ENCODE peak calls at places on chromosomes 13 and 19, in six cellular contexts. One of them, this sample, is unnamed.

GRCh38 chr19:38932425-38933179 is 1.9 kb downstream of the MRPS12 start:
- DNase-seq in AG20443: peak
- DNase-seq in activated naive CD4-positive, alpha-beta T cell treated with Interleukin-2 at 50 U/mL for 16 hours: peak
- DNase-seq in breast epithelium: no peak
- DNase-seq in hepatic stellate cell: no peak
- DNase-seq in dermis blood vessel endothelial cell: peak
- DNase-seq in this sample: no peak

GRCh38 chr13:38685974-38686571 is 804 bp upstream of the FREM2 start:
- DNase-seq in AG20443: no peak
- DNase-seq in activated naive CD4-positive, alpha-beta T cell treated with Interleukin-2 at 50 U/mL for 16 hours: no peak
- DNase-seq in breast epithelium: no peak
- DNase-seq in hepatic stellate cell: no peak
- DNase-seq in dermis blood vessel endothelial cell: no peak
- DNase-seq in this sample: no peak

GRCh38 chr19:10776900-10777650 is 58.9 kb downstream of the TMED1 start:
- DNase-seq in AG20443: no peak
- DNase-seq in activated naive CD4-positive, alpha-beta T cell treated with Interleukin-2 at 50 U/mL for 16 hours: no peak
- DNase-seq in breast epithelium: no peak
- DNase-seq in hepatic stellate cell: no peak
- DNase-seq in dermis blood vessel endothelial cell: no peak
- DNase-seq in this sample: no peak

GRCh38 chr19:38735257-38735686 is 9.0 kb downstream of the CAPN12 start:
- DNase-seq in AG20443: no peak
- DNase-seq in activated naive CD4-positive, alpha-beta T cell treated with Interleukin-2 at 50 U/mL for 16 hours: peak
- DNase-seq in breast epithelium: peak
- DNase-seq in hepatic stellate cell: no peak
- DNase-seq in dermis blood vessel endothelial cell: no peak
- DNase-seq in this sample: no peak

GRCh38 chr13:76637651-76638111 is 248.5 kb downstream of the KCTD12 start:
- DNase-seq in AG20443: peak
- DNase-seq in activated naive CD4-positive, alpha-beta T cell treated with Interleukin-2 at 50 U/mL for 16 hours: no peak
- DNase-seq in breast epithelium: no peak
- DNase-seq in hepatic stellate cell: no peak
- DNase-seq in dermis blood vessel endothelial cell: peak
- DNase-seq in this sample: no peak

GRCh38 chr13:40385858-40386180 is 280.6 kb downstream of the FOXO1 start:
- DNase-seq in AG20443: no peak
- DNase-seq in activated naive CD4-positive, alpha-beta T cell treated with Interleukin-2 at 50 U/mL for 16 hours: no peak
- DNase-seq in breast epithelium: no peak
- DNase-seq in hepatic stellate cell: no peak
- DNase-seq in dermis blood vessel endothelial cell: no peak
- DNase-seq in this sample: no peak

GRCh38 chr13:94464771-94465170 is 14.7 kb downstream of the DCT start:
- DNase-seq in AG20443: no peak
- DNase-seq in activated naive CD4-positive, alpha-beta T cell treated with Interleukin-2 at 50 U/mL for 16 hours: peak
- DNase-seq in breast epithelium: no peak
- DNase-seq in hepatic stellate cell: no peak
- DNase-seq in dermis blood vessel endothelial cell: no peak
- DNase-seq in this sample: no peak

GRCh38 chr19:4534836-4535658 is at the start of gene PLIN5:
- DNase-seq in AG20443: peak
- DNase-seq in activated naive CD4-positive, alpha-beta T cell treated with Interleukin-2 at 50 U/mL for 16 hours: peak
- DNase-seq in breast epithelium: peak
- DNase-seq in hepatic stellate cell: peak
- DNase-seq in dermis blood vessel endothelial cell: peak
- DNase-seq in this sample: no peak

GRCh38 chr19:4009990-4010807 is 2.7 kb downstream of the PIAS4 start:
- DNase-seq in AG20443: peak
- DNase-seq in activated naive CD4-positive, alpha-beta T cell treated with Interleukin-2 at 50 U/mL for 16 hours: no peak
- DNase-seq in breast epithelium: no peak
- DNase-seq in hepatic stellate cell: no peak
- DNase-seq in dermis blood vessel endothelial cell: no peak
- DNase-seq in this sample: no peak

GRCh38 chr13:34108396-34108795 is 290.4 kb downstream of the RFC3 start:
- DNase-seq in AG20443: no peak
- DNase-seq in activated naive CD4-positive, alpha-beta T cell treated with Interleukin-2 at 50 U/mL for 16 hours: no peak
- DNase-seq in breast epithelium: no peak
- DNase-seq in hepatic stellate cell: no peak
- DNase-seq in dermis blood vessel endothelial cell: no peak
- DNase-seq in this sample: no peak

GRCh38 chr19:7902796-7903243 is 857 bp upstream of the MAP2K7 start:
- DNase-seq in AG20443: no peak
- DNase-seq in activated naive CD4-positive, alpha-beta T cell treated with Interleukin-2 at 50 U/mL for 16 hours: no peak
- DNase-seq in breast epithelium: no peak
- DNase-seq in hepatic stellate cell: no peak
- DNase-seq in dermis blood vessel endothelial cell: no peak
- DNase-seq in this sample: no peak

GRCh38 chr19:4374451-4375163 is 25.7 kb downstream of the SH3GL1 start:
- DNase-seq in AG20443: peak
- DNase-seq in activated naive CD4-positive, alpha-beta T cell treated with Interleukin-2 at 50 U/mL for 16 hours: no peak
- DNase-seq in breast epithelium: no peak
- DNase-seq in hepatic stellate cell: peak
- DNase-seq in dermis blood vessel endothelial cell: peak
- DNase-seq in this sample: peak

GRCh38 chr13:51223284-51224270 is 1.4 kb downstream of the FAM124A start:
- DNase-seq in AG20443: no peak
- DNase-seq in activated naive CD4-positive, alpha-beta T cell treated with Interleukin-2 at 50 U/mL for 16 hours: no peak
- DNase-seq in breast epithelium: no peak
- DNase-seq in hepatic stellate cell: no peak
- DNase-seq in dermis blood vessel endothelial cell: peak
- DNase-seq in this sample: no peak

GRCh38 chr19:55158848-55159793 is 1.6 kb upstream of the TNNI3 start:
- DNase-seq in AG20443: peak
- DNase-seq in activated naive CD4-positive, alpha-beta T cell treated with Interleukin-2 at 50 U/mL for 16 hours: no peak
- DNase-seq in breast epithelium: no peak
- DNase-seq in hepatic stellate cell: peak
- DNase-seq in dermis blood vessel endothelial cell: no peak
- DNase-seq in this sample: peak

GRCh38 chr13:94825507-94825906 is 113.2 kb upstream of the SOX21 start:
- DNase-seq in AG20443: no peak
- DNase-seq in activated naive CD4-positive, alpha-beta T cell treated with Interleukin-2 at 50 U/mL for 16 hours: no peak
- DNase-seq in breast epithelium: peak
- DNase-seq in hepatic stellate cell: no peak
- DNase-seq in dermis blood vessel endothelial cell: no peak
- DNase-seq in this sample: no peak

GRCh38 chr13:50955212-50955611 is 45.6 kb downstream of the RNASEH2B start:
- DNase-seq in AG20443: no peak
- DNase-seq in activated naive CD4-positive, alpha-beta T cell treated with Interleukin-2 at 50 U/mL for 16 hours: no peak
- DNase-seq in breast epithelium: no peak
- DNase-seq in hepatic stellate cell: no peak
- DNase-seq in dermis blood vessel endothelial cell: no peak
- DNase-seq in this sample: no peak

This sample was measured in MG63.